ENCODE peak calls at places on chromosomes 5 and 9, in five cellular contexts. K, T, J, C and Q are unnamed samples.

GRCh38 chr5:160260881-160261815 is 31.8 kb downstream of the FABP6 start:
- DNase-seq in J (no peak), C (no peak), K (no peak), T (peak), Q (no peak)

GRCh38 chr5:72955143-72955767 is 586 bp upstream of the FCHO2 start:
- DNase-seq in K (no peak), C (no peak), T (no peak), J (peak), Q (peak)

GRCh38 chr5:107869459-107870115 is 198.8 kb upstream of the EFNA5 start:
- DNase-seq in T (peak), K (no peak), C (no peak), J (no peak), Q (no peak)

GRCh38 chr9:70015099-70015498 is 28.5 kb upstream of the MAMDC2 start:
- DNase-seq in J (no peak), T (no peak), K (no peak), C (no peak), Q (no peak)

GRCh38 chr5:132469380-132470372 is 20.9 kb downstream of the IRF1 start:
- DNase-seq in K (no peak), J (no peak), C (peak), T (peak), Q (no peak)

GRCh38 chr5:146706321-146706972 is 172.1 kb downstream of the PPP2R2B start:
- DNase-seq in K (no peak), C (no peak), J (peak), T (no peak), Q (no peak)

GRCh38 chr5:35926389-35927051 is 11.9 kb downstream of the CAPSL start:
- DNase-seq in T (peak), J (no peak), K (peak), C (peak), Q (peak)

GRCh38 chr9:88749420-88749819 is 214.4 kb downstream of the NXNL2 start:
- DNase-seq in C (no peak), T (peak), K (no peak), J (no peak), Q (no peak)

GRCh38 chr9:33025572-33026347 is 687 bp downstream of the DNAJA1 start:
- DNase-seq in C (peak), J (peak), K (peak), T (peak), Q (peak)

GRCh38 chr5:142922223-142922952 is 152.2 kb downstream of the ARHGAP26 start:
- DNase-seq in K (no peak), J (no peak), C (no peak), T (peak), Q (no peak)

GRCh38 chr9:6944093-6944551 is 186.3 kb downstream of the KDM4C start:
- DNase-seq in T (peak), C (no peak), K (no peak), J (no peak), Q (no peak)
- TF ChIP-seq CTCF in T (no peak), C (no peak), K (no peak), J (no peak), Q (no peak)

GRCh38 chr9:130219661-130220081 is 45.9 kb upstream of the HMCN2 start:
- DNase-seq in T (no peak), J (peak), C (no peak), K (no peak), Q (no peak)

GRCh38 chr9:130225071-130225470 is 40.5 kb upstream of the HMCN2 start:
- DNase-seq in C (no peak), K (no peak), J (no peak), T (no peak), Q (no peak)

GRCh38 chr9:130217838-130218237 is 45.6 kb downstream of the NCS1 start:
- DNase-seq in K (no peak), T (no peak), J (peak), C (no peak), Q (no peak)

GRCh38 chr9:130222833-130223232 is 42.7 kb upstream of the HMCN2 start:
- DNase-seq in J (peak), T (no peak), C (no peak), K (no peak), Q (no peak)

DNA sequence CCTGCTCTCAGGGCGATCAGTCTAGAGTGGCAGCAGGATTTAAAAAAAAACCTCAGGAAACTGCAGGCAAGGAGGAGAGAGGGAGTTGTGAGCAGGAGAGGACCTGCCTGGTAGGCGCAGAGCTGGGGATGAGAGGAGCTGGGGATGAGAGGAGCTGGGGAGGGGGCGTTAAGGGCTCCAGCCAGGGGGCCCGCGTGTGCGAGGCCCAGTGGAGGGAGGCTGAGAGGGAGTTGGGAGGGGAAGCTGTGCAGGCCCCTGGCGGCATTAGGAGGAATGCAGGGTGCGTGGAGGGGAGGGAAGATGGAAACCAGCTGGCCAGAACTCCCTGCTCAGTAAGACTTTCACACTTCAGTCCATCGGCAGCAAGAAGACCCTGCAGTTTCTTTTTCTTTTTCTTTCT is 45.2 kb upstream of the HMCN2 start:
- DNase-seq in C (no peak), J (peak), K (no peak), T (peak), Q (peak)
- TF ChIP-seq CTCF in C (no peak), J (peak), K (peak), T (peak), Q (peak)

DNA sequence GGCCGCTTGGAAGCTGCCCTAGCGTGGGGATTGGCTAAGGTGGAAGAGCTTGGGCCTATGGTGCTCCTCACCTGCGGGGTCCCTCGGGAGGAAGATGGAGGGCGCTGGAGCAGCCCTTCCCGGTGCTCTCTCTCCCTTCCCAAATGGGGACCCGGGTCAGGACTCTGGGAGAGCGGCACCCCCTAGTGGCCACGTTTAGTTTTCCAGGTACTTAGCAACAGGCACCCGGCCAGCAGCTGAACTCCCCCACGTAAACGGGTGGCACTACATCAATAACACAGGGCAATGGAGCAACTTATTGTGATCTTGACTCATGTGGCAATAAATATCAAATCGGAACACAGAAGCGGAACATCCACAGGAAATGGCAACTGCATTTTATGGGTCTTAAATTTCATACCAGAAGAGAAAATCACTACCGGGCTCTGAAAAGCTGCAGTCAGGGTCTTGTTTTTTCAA is 316.6 kb downstream of the AGTPBP1 start:
- DNase-seq in T (no peak), K (peak), C (peak), J (peak), Q (peak)
- TF ChIP-seq CTCF in T (peak), K (peak), C (peak), J (peak), Q (peak)

GRCh38 chr5:8628521-8628920 is 759.6 kb downstream of the MTRR start:
- DNase-seq in C (no peak), T (no peak), K (no peak), J (no peak), Q (no peak)
- TF ChIP-seq CTCF in C (no peak), T (no peak), K (no peak), J (no peak), Q (no peak)

GRCh38 chr5:151683936-151684586 is 2.7 kb downstream of the SPARC start:
- DNase-seq in J (no peak), T (no peak), C (no peak), K (no peak), Q (no peak)

GRCh38 chr5:151683444-151683843 is 3.3 kb downstream of the SPARC start:
- DNase-seq in T (no peak), J (no peak), C (no peak), K (no peak), Q (no peak)

GRCh38 chr5:151685749-151686672 is 704 bp downstream of the SPARC start:
- DNase-seq in K (no peak), J (no peak), T (no peak), C (no peak), Q (peak)

GRCh38 chr5:151682751-151683331 is 3.9 kb downstream of the SPARC start:
- DNase-seq in J (no peak), K (no peak), T (peak), C (no peak), Q (no peak)

DNA sequence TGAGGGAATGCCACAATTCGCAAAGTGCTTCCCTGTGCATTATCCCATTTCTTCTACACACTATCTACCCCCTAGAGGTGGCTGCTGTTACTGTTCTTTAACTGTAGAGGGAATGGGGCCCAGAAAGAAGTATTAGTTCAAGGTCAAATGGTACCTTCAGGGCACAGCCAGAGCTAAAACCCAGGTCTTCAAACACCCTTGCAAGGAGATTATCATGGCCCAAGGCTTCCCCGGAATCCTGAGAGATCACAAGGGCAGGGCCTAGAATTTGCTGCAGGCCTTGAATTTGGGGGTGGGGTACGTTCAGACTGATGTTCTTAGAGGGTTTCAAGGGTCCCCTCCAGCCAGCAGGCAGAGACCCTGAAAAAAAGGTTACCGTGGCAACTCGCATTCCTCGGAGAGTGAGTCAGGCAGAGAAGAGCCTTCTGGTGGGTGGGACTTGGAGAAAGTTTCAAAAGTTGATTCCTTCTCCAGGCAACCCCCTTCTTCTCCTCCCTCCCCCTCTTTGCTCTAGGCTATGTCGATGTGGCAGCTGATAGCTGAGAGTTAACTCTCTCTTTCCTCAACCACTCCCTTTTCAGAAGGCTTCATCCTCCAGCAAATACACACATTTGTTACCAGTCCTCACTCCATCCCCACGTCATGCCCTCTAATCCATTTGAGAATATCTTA is 1.9 kb downstream of the SPARC start:
- DNase-seq in J (no peak), K (peak), T (peak), C (no peak), Q (peak)
- TF ChIP-seq CTCF in J (no peak), K (peak), T (peak), C (no peak), Q (peak)

GRCh38 chr5:140840978-140841962 is at the start of gene PCDHA8:
- DNase-seq in K (no peak), C (no peak), T (no peak), J (no peak), Q (no peak)
- TF ChIP-seq CTCF in K (no peak), C (no peak), T (peak), J (peak), Q (no peak)